ENCODE peak calls at places on chromosomes 3 and 15, in four cellular contexts. X is adrenal gland; O is effector memory CD4-positive, alpha-beta T cell; P is lower lobe of right lung. W is an unnamed sample.

GRCh38 chr3:188234172-188234571 is 80.2 kb downstream of the LPP start:
- DNase-seq in X (no peak), O (no peak), P (no peak), W (no peak)

GRCh38 chr3:133610031-133610430 is 36.5 kb downstream of the CDV3 start:
- DNase-seq in X (no peak), O (no peak), P (no peak), W (no peak)

GRCh38 chr3:74845086-74845485 is 230.6 kb upstream of the CNTN3 start:
- DNase-seq in X (no peak), O (no peak), P (no peak), W (no peak)

GRCh38 chr15:90592144-90592887 is 62.6 kb downstream of the CRTC3 start:
- DNase-seq in X (no peak), O (no peak), P (no peak), W (no peak)

GRCh38 chr3:89411211-89411610 is 303.8 kb downstream of the EPHA3 start:
- DNase-seq in X (no peak), O (no peak), P (no peak), W (no peak)

GRCh38 chr3:36911990-36912804 is 32.7 kb downstream of the TRANK1 start:
- DNase-seq in X (no peak), O (peak; percentile 15), P (no peak), W (peak; percentile 86)

GRCh38 chr3:187292631-187293513 is 1.3 kb upstream of the MASP1 start:
- DNase-seq in X (no peak), O (no peak), P (no peak), W (no peak)

GRCh38 chr3:155101398-155101797 is 21.3 kb downstream of the MME start:
- DNase-seq in X (no peak), O (no peak), P (no peak), W (no peak)

GRCh38 chr15:25773248-25773647 is 89.9 kb downstream of the ATP10A start:
- DNase-seq in X (no peak), O (no peak), P (no peak), W (no peak)

GRCh38 chr3:20288050-20288449 is 102.0 kb upstream of the SGO1 start:
- DNase-seq in X (no peak), O (no peak), P (no peak), W (no peak)
- H3K9me3 ChIP-seq in X (no peaks in the 10 kb centered on the region), O (peaks cover 6% of the 10 kb centered on the region), P (peaks cover 19% of the 10 kb centered on the region), W (peaks cover 6% of the 10 kb centered on the region)

GRCh38 chr15:39622660-39623549 is 42.0 kb downstream of the THBS1 start:
- DNase-seq in X (no peak), O (no peak), P (no peak), W (no peak)
- H3K27ac ChIP-seq in X (no peak overlapping the region), O (peak overlapping the region; percentile 88), P (no peak overlapping the region), W (peak overlapping the region; percentile 63)

GRCh38 chr3:195075199-195075940 is 195.6 kb downstream of the XXYLT1 start:
- DNase-seq in X (no peak), O (no peak), P (peak; percentile 35), W (no peak)
- H3K4me1 ChIP-seq in X (peaks cover 3% of the 10 kb centered on the region), O (no peaks in the 10 kb centered on the region), P (peaks cover 13% of the 10 kb centered on the region), W (no peaks in the 10 kb centered on the region)

GRCh38 chr15:48145923-48146322 is 25.1 kb downstream of the SLC24A5 start:
- DNase-seq in X (no peak), O (no peak), P (no peak), W (no peak)

GRCh38 chr15:48143856-48144255 is 23.1 kb downstream of the SLC24A5 start:
- DNase-seq in X (no peak), O (no peak), P (no peak), W (no peak)

GRCh38 chr15:48147358-48147757 is 26.6 kb downstream of the SLC24A5 start:
- DNase-seq in X (no peak), O (no peak), P (no peak), W (no peak)

GRCh38 chr15:48149858-48150257 is 28.2 kb downstream of the MYEF2 start:
- DNase-seq in X (no peak), O (no peak), P (no peak), W (no peak)

DNA sequence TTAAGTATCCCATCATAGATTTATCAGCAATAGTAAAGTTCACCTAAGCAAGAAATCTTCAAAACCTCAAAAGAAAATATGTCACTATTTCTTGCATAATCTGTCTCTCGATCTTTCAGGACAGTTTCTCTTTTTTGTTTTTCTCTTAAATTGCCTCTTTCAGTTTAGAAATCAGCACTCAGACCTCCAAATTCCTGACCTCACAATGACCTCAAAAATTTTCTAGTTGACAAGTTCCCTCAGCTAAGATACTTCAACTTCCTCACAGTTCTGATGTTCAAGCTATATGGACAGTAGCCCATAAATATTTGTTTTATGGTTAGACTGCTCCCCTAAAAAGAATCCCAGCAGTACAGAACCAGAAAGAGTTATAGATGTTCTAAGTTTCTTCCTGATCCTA is 24.1 kb downstream of the SLC24A5 start:
- DNase-seq in X (no peak), O (no peak), P (no peak), W (no peak)
- H3K9me3 ChIP-seq in X (no peaks in the 10 kb centered on the region), O (no peaks in the 10 kb centered on the region), P (no peaks in the 10 kb centered on the region), W (no peaks in the 10 kb centered on the region)

W was measured in CD4-positive, CD25-positive, alpha-beta regulatory T cell.